ENCODE peak calls at places on chromosomes 11 and 22, in four cellular contexts. One of them, this sample, is unnamed.

GRCh38 chr22:41523464-41524221 is 20.6 kb downstream of the POLR3H start:
- DNase-seq in H1: no peak
- DNase-seq in IMR-90: peak; percentile 89
- DNase-seq in H9: peak; percentile 58
- DNase-seq in this sample: peak; percentile 36

GRCh38 chr22:48704335-48704734 is 1123.3 kb downstream of the BRD1 start:
- DNase-seq in H1: no peak
- DNase-seq in H9: no peak
- DNase-seq in IMR-90: no peak
- DNase-seq in this sample: no peak

GRCh38 chr22:37639070-37639760 is at the start of gene SH3BP1:
- DNase-seq in H9: peak; percentile 88
- DNase-seq in H1: no peak
- DNase-seq in IMR-90: no peak
- DNase-seq in this sample: peak; percentile 87

GRCh38 chr11:25066706-25067105 is 569.9 kb downstream of the LUZP2 start:
- DNase-seq in IMR-90: no peak
- DNase-seq in H1: no peak
- DNase-seq in H9: no peak
- DNase-seq in this sample: no peak

GRCh38 chr11:8090756-8091155 is 9.7 kb downstream of the TUB start:
- DNase-seq in H9: peak; percentile 80
- DNase-seq in H1: peak; percentile 44
- DNase-seq in IMR-90: no peak
- DNase-seq in this sample: peak; percentile 80

GRCh38 chr11:7986768-7987559 is at the start of gene EIF3F:
- DNase-seq in IMR-90: peak; percentile 100
- DNase-seq in H1: peak; percentile 97
- DNase-seq in H9: peak; percentile 97
- DNase-seq in this sample: peak; percentile 100

GRCh38 chr11:67060111-67060522 is 3.5 kb downstream of the RHOD start:
- DNase-seq in H9: peak; percentile 14
- DNase-seq in IMR-90: peak; percentile 36
- DNase-seq in H1: no peak
- DNase-seq in this sample: no peak

GRCh38 chr22:38139901-38140300 is 29.4 kb upstream of the BAIAP2L2 start:
- DNase-seq in H1: no peak
- DNase-seq in H9: no peak
- DNase-seq in IMR-90: no peak
- DNase-seq in this sample: no peak

GRCh38 chr11:64288353-64288750 is 2.7 kb downstream of the GPR137 start:
- DNase-seq in H1: no peak
- DNase-seq in IMR-90: no peak
- DNase-seq in H9: no peak
- DNase-seq in this sample: no peak

GRCh38 chr11:125924384-125925007 is 20.2 kb downstream of the DDX25 start:
- DNase-seq in H1: no peak
- DNase-seq in H9: no peak
- DNase-seq in IMR-90: no peak
- DNase-seq in this sample: no peak

GRCh38 chr11:35554491-35555237 is 29.2 kb upstream of the PAMR1 start:
- DNase-seq in IMR-90: peak; percentile 71
- DNase-seq in H9: no peak
- DNase-seq in H1: no peak
- DNase-seq in this sample: peak; percentile 44

GRCh38 chr11:75024764-75025211 is 36.1 kb downstream of the NEU3 start:
- DNase-seq in IMR-90: no peak
- DNase-seq in H9: no peak
- DNase-seq in H1: no peak
- DNase-seq in this sample: no peak

GRCh38 chr11:72061739-72062396 is 18.5 kb downstream of the NUMA1 start:
- DNase-seq in H9: no peak
- DNase-seq in H1: no peak
- DNase-seq in IMR-90: no peak
- DNase-seq in this sample: no peak

GRCh38 chr22:25548866-25549464 is 15.5 kb upstream of the GRK3 start:
- DNase-seq in H1: no peak
- DNase-seq in H9: no peak
- DNase-seq in IMR-90: no peak
- DNase-seq in this sample: no peak

GRCh38 chr11:34448223-34448994 is 9.7 kb downstream of the CAT start:
- DNase-seq in H1: no peak
- DNase-seq in H9: no peak
- DNase-seq in IMR-90: no peak
- DNase-seq in this sample: no peak

GRCh38 chr22:44815099-44816070 is 63.0 kb downstream of the ARHGAP8 start:
- DNase-seq in IMR-90: no peak
- DNase-seq in H9: no peak
- DNase-seq in H1: no peak
- DNase-seq in this sample: no peak

GRCh38 chr22:20577549-20577975 is 70.2 kb downstream of the MED15 start:
- DNase-seq in H9: no peak
- DNase-seq in H1: no peak
- DNase-seq in IMR-90: no peak
- DNase-seq in this sample: no peak

GRCh38 chr11:61472282-61472681 is 36.3 kb upstream of the LRRC10B start:
- DNase-seq in H9: no peak
- DNase-seq in IMR-90: peak; percentile 10
- DNase-seq in H1: no peak
- DNase-seq in this sample: no peak

GRCh38 chr11:102111011-102111786 is 952 bp downstream of the YAP1 start:
- DNase-seq in H9: peak; percentile 91
- DNase-seq in IMR-90: peak; percentile 81
- DNase-seq in H1: peak; percentile 79
- DNase-seq in this sample: peak; percentile 96

GRCh38 chr11:22510741-22511140 is 114.9 kb downstream of the FANCF start:
- DNase-seq in H1: no peak
- DNase-seq in H9: no peak
- DNase-seq in IMR-90: peak; percentile 44
- DNase-seq in this sample: no peak

GRCh38 chr22:30044369-30044768 is 35.9 kb upstream of the HORMAD2 start:
- DNase-seq in IMR-90: peak; percentile 93
- DNase-seq in H9: no peak
- DNase-seq in H1: no peak
- DNase-seq in this sample: no peak

GRCh38 chr22:20567993-20568417 is 60.6 kb downstream of the MED15 start:
- DNase-seq in H9: no peak
- DNase-seq in H1: no peak
- DNase-seq in IMR-90: peak; percentile 59
- DNase-seq in this sample: peak; percentile 51

GRCh38 chr22:33918676-33919590 is 1.3 kb downstream of the LARGE1 start:
- DNase-seq in H9: no peak
- DNase-seq in IMR-90: peak; percentile 45
- DNase-seq in H1: no peak
- DNase-seq in this sample: peak; percentile 60

GRCh38 chr11:95119361-95120060 is 29.9 kb downstream of the ENDOD1 start:
- DNase-seq in H9: no peak
- DNase-seq in H1: no peak
- DNase-seq in IMR-90: no peak
- DNase-seq in this sample: no peak

GRCh38 chr11:3926458-3927095 is 71.1 kb downstream of the STIM1 start:
- DNase-seq in H1: no peak
- DNase-seq in H9: no peak
- DNase-seq in IMR-90: peak; percentile 23
- DNase-seq in this sample: no peak

GRCh38 chr11:64086263-64086938 is 50.7 kb downstream of the FLRT1 start:
- DNase-seq in H1: no peak
- DNase-seq in IMR-90: peak; percentile 14
- DNase-seq in H9: no peak
- DNase-seq in this sample: no peak

DNA sequence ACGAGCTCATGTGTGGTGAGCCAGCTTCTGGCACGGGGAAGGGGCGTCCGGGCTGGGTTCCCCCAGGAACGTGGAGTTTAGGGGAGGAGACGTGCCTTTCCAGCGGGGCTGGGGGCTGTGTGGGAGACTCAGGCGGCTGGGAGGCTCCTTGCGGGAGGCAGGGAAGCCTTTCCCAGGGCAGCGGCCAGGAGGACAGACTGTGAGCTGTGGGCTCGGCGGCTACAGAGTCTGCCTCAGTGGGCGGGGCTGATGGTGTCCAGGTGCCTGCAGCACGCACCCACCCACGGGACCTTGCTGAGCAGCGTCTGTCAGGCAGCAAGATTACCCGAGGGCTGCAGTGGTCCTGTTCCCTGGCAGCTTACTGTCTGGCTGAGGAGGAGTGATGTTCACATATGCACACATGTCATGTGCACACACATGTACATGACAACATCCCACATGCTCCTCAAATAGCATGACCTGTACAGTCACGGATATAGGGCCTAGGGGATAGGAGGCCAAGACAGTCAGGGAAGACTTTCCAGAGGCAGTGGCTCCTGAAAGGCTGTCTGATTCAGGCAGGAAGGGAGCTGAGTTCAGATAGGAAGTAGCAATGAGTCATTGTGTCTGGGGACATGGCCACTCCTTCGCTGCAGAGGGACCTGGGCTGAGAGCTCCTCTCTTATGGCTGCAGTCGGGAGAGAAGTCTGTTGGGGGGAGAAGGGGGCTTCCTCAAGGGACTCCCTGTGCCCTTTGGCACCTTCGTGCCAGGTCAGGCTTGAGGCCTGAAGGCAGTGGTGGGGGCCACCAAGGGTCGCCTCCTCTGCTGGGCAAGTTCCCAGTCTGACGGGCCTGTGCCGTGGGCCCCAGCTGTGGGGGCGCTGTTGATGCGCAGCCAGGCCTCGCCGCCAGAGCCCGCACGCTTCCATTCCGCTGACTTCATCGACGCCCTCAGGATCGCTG is 23.3 kb upstream of the PPP6R3 start:
- DNase-seq in H9: no peak
- DNase-seq in H1: no peak
- DNase-seq in IMR-90: peak; percentile 72
- DNase-seq in this sample: peak; percentile 69
- H3K56ac ChIP-seq in H9: no peak overlapping the region
- H3K56ac ChIP-seq in H1: no peak overlapping the region
- H3K56ac ChIP-seq in IMR-90: no peak overlapping the region
- H3K56ac ChIP-seq in this sample: no peak overlapping the region

GRCh38 chr22:31604746-31605705 is 57.0 kb downstream of the PISD start:
- DNase-seq in H9: no peak
- DNase-seq in H1: no peak
- DNase-seq in IMR-90: no peak
- DNase-seq in this sample: no peak

GRCh38 chr22:31603574-31603973 is 58.4 kb downstream of the PISD start:
- DNase-seq in IMR-90: no peak
- DNase-seq in H9: no peak
- DNase-seq in H1: no peak
- DNase-seq in this sample: no peak

GRCh38 chr22:31603081-31603525 is 58.9 kb downstream of the PISD start:
- DNase-seq in H9: no peak
- DNase-seq in IMR-90: no peak
- DNase-seq in H1: no peak
- DNase-seq in this sample: no peak

GRCh38 chr22:31605851-31606585 is 56.0 kb downstream of the PISD start:
- DNase-seq in IMR-90: no peak
- DNase-seq in H9: no peak
- DNase-seq in H1: no peak
- DNase-seq in this sample: no peak

GRCh38 chr22:31604137-31604705 is 57.8 kb downstream of the PISD start:
- DNase-seq in H1: no peak
- DNase-seq in IMR-90: no peak
- DNase-seq in H9: no peak
- DNase-seq in this sample: no peak
- H2BK15ac ChIP-seq in H1: no peak overlapping the region
- H2BK15ac ChIP-seq in IMR-90: peak overlapping the region; percentile 74
- H2BK15ac ChIP-seq in H9: no peak overlapping the region
- H2BK15ac ChIP-seq in this sample: no peak overlapping the region

DNA sequence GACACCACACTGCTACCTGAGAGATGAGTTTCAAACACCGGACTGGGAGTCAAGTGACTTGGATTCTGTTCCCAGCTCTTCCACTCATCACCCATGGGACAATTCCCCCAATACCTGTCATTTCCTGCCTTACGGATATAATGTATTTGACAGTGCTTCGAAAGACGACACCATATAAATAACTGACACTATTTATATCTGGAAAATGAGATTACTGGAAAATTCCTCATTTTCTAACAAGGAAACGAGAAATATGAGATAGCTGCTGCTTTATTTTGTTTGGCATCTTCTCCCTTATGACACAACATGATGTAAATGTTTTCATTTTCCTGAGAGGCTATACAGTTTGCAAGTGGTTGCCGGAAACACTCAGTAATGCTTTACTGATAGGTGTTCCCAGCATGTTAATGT is 8.6 kb downstream of the HSCB start:
- DNase-seq in H9: no peak
- DNase-seq in H1: no peak
- DNase-seq in IMR-90: peak; percentile 93
- DNase-seq in this sample: no peak
- H3K56ac ChIP-seq in H9: no peak overlapping the region
- H3K56ac ChIP-seq in H1: no peak overlapping the region
- H3K56ac ChIP-seq in IMR-90: no peak overlapping the region
- H3K56ac ChIP-seq in this sample: no peak overlapping the region

GRCh38 chr22:23395476-23396361 is 184.4 kb downstream of the IGLL1 start:
- DNase-seq in IMR-90: no peak
- DNase-seq in H1: no peak
- DNase-seq in H9: no peak
- DNase-seq in this sample: no peak
- H2BK15ac ChIP-seq in IMR-90: no peak overlapping the region
- H2BK15ac ChIP-seq in H1: no peak overlapping the region
- H2BK15ac ChIP-seq in H9: no peak overlapping the region
- H2BK15ac ChIP-seq in this sample: no peak overlapping the region

GRCh38 chr11:111421251-111421650 is 42.2 kb upstream of the POU2AF1 start:
- DNase-seq in H9: no peak
- DNase-seq in H1: no peak
- DNase-seq in IMR-90: no peak
- DNase-seq in this sample: no peak
- H3K56ac ChIP-seq in H9: no peak overlapping the region
- H3K56ac ChIP-seq in H1: no peak overlapping the region
- H3K56ac ChIP-seq in IMR-90: no peak overlapping the region
- H3K56ac ChIP-seq in this sample: no peak overlapping the region

This sample was measured in mesendoderm.